ENCODE peak calls at places on chromosomes 1 and 21, in seven cellular contexts. I is stimulated activated CD4-positive, alpha-beta T cell treated with anti-CD3 and anti-CD28 coated beads, Interleukin-15, amount 100 ng/mL, for 24 hours; Y is central memory CD4-positive, alpha-beta T cell; P is ELF-1; R is T follicular helper cell; Q is endodermal cell; F is kidney glomerular epithelial cell. D is an unnamed sample.

GRCh38 chr1:56430141-56430839 is 149.1 kb downstream of the PLPP3 start:
- DNase-seq in P (no peak), I (no peak), F (no peak), Y (no peak), Q (no peak), R (no peak), D (no peak)

GRCh38 chr1:234579967-234580366 is 30.0 kb downstream of the IRF2BP2 start:
- DNase-seq in I (no peak), P (no peak), Q (no peak), F (no peak), Y (no peak), R (no peak), D (no peak)

GRCh38 chr1:160539896-160540858 is 17.1 kb upstream of the SLAMF6 start:
- DNase-seq in I (peak; percentile 60), F (no peak), P (peak; percentile 61), R (peak; percentile 35), Y (peak; percentile 74), Q (peak; percentile 61), D (no peak)

GRCh38 chr1:101290119-101290921 is 53.5 kb downstream of the S1PR1 start:
- DNase-seq in I (no peak), Q (peak; percentile 39), P (peak; percentile 69), R (no peak), Y (no peak), F (no peak), D (no peak)

GRCh38 chr1:20426923-20427322 is 59.1 kb downstream of the CAMK2N1 start:
- DNase-seq in Y (no peak), I (peak; percentile 19), F (peak; percentile 71), Q (peak; percentile 44), R (no peak), P (no peak), D (peak; percentile 62)

GRCh38 chr1:119737040-119737682 is 25.4 kb downstream of the PHGDH start:
- DNase-seq in Q (no peak), P (no peak), R (no peak), F (peak; percentile 18), Y (no peak), I (no peak), D (peak; percentile 85)

GRCh38 chr1:198934901-198935301 is 296.1 kb downstream of the PTPRC start:
- DNase-seq in F (no peak), Q (no peak), I (peak; percentile 48), Y (peak; percentile 87), P (no peak), R (peak; percentile 57), D (no peak)

GRCh38 chr1:107147813-107148212 is 7.0 kb downstream of the NTNG1 start:
- DNase-seq in Y (no peak), P (no peak), Q (no peak), F (no peak), R (no peak), I (no peak), D (no peak)

GRCh38 chr1:185969524-185969991 is 235.4 kb downstream of the HMCN1 start:
- DNase-seq in F (peak; percentile 31), I (no peak), P (no peak), Y (no peak), R (no peak), Q (no peak), D (no peak)

GRCh38 chr1:232011961-232012360 is 385.4 kb downstream of the DISC1 start:
- DNase-seq in Y (no peak), R (no peak), I (no peak), P (no peak), F (no peak), Q (no peak), D (no peak)

GRCh38 chr1:165444897-165445370 is at the start of gene RXRG:
- DNase-seq in P (peak; percentile 78), Q (peak; percentile 87), F (no peak), Y (no peak), I (peak; percentile 48), R (no peak), D (peak; percentile 80)

GRCh38 chr1:19504796-19505693 is 19.7 kb upstream of the CAPZB start:
- DNase-seq in I (no peak), F (peak; percentile 77), Q (no peak), R (no peak), Y (no peak), P (no peak), D (peak; percentile 23)

GRCh38 chr1:113390871-113391642 is 742 bp downstream of the MAGI3 start:
- DNase-seq in I (peak; percentile 68), P (peak; percentile 69), Y (peak; percentile 44), F (peak; percentile 15), R (peak; percentile 35), Q (peak; percentile 81), D (peak; percentile 18)

GRCh38 chr1:206833131-206833530 is 32.3 kb upstream of the IL20 start:
- DNase-seq in P (no peak), Q (no peak), R (no peak), I (no peak), Y (no peak), F (peak; percentile 6), D (no peak)

GRCh38 chr21:19523731-19524130 is 1120.1 kb upstream of the TMPRSS15 start:
- DNase-seq in P (no peak), I (no peak), Q (no peak), F (no peak), R (no peak), Y (no peak), D (no peak)

GRCh38 chr1:35894183-35894582 is 11.2 kb downstream of the AGO1 start:
- DNase-seq in Q (no peak), P (no peak), R (no peak), I (no peak), F (no peak), Y (no peak), D (no peak)

GRCh38 chr21:45270306-45270821 is 17.3 kb downstream of the POFUT2 start:
- DNase-seq in P (no peak), I (no peak), F (no peak), R (no peak), Q (peak; percentile 72), Y (no peak), D (no peak)

GRCh38 chr1:47449702-47450552 is 12.1 kb downstream of the FOXD2 start:
- DNase-seq in Q (peak; percentile 94), F (no peak), R (no peak), I (no peak), P (peak; percentile 84), Y (no peak), D (no peak)

GRCh38 chr21:37936010-37936785 is 19.9 kb upstream of the KCNJ6 start:
- DNase-seq in Q (no peak), I (no peak), F (peak; percentile 75), R (no peak), P (no peak), Y (no peak), D (no peak)

GRCh38 chr1:39204441-39205081 is at the start of gene MACF1:
- DNase-seq in I (peak; percentile 55), Q (peak; percentile 77), P (peak; percentile 87), R (no peak), F (peak; percentile 86), Y (peak; percentile 19), D (peak; percentile 85)

GRCh38 chr1:234957330-234958065 is 171.1 kb downstream of the TOMM20 start:
- DNase-seq in P (peak; percentile 92), Q (peak; percentile 79), R (no peak), I (no peak), Y (no peak), F (peak; percentile 60), D (peak; percentile 84)

GRCh38 chr1:32199717-32200072 is 700 bp upstream of the CCDC28B start:
- DNase-seq in I (no peak), Y (no peak), F (no peak), R (no peak), P (no peak), Q (no peak), D (peak; percentile 80)

GRCh38 chr1:228029281-228029680 is 22.5 kb downstream of the WNT3A start:
- DNase-seq in Q (peak; percentile 28), I (no peak), R (no peak), F (no peak), Y (no peak), P (no peak), D (no peak)

GRCh38 chr1:177021741-177022140 is 142.8 kb downstream of the ASTN1 start:
- DNase-seq in Y (no peak), F (no peak), R (no peak), P (no peak), I (no peak), Q (no peak), D (no peak)

D was measured in myocyte.